ENCODE peak calls at places on chromosomes 3 and 15, in eight cellular contexts. A is endothelial cell of umbilical vein; I is WERI-Rb-1; F is GM23338; R is MM.1S; E is body of pancreas; Q is CD4-positive, CD25-positive, alpha-beta regulatory T cell; D is right atrium auricular region. W is an unnamed sample. For H3K36me3, the result is how much of the 10 kb centered on the place peaks cover.

GRCh38 chr15:100663550-100664335 is 61.4 kb downstream of the ASB7 start:
- DNase-seq in A (peak), I (no peak), F (no peak), R (no peak), E (no peak), Q (no peak), D (no peak), W (no peak)

GRCh38 chr3:126153695-126154360 is 26.6 kb downstream of the ALDH1L1 start:
- DNase-seq in A (no peak), I (no peak), F (no peak), R (no peak), E (no peak), Q (no peak), D (no peak), W (no peak)

GRCh38 chr15:72285927-72286516 is 13.7 kb upstream of the PARP6 start:
- DNase-seq in A (peak), I (peak), F (peak), R (peak), E (peak), Q (peak), D (no peak), W (no peak)

GRCh38 chr3:194308635-194309213 is 42.4 kb downstream of the CPN2 start:
- DNase-seq in A (peak), I (no peak), F (no peak), R (no peak), E (no peak), Q (no peak), D (no peak), W (no peak)

GRCh38 chr3:162492446-162493081 is 996.0 kb downstream of the OTOL1 start:
- DNase-seq in A (no peak), I (no peak), F (no peak), R (no peak), E (no peak), Q (no peak), D (no peak), W (peak)

GRCh38 chr15:50416920-50417319 is 7.3 kb upstream of the USP8 start:
- DNase-seq in A (no peak), I (no peak), F (no peak), R (no peak), E (no peak), Q (no peak), D (no peak), W (no peak)

GRCh38 chr15:40825661-40826088 is 2.8 kb downstream of the PPP1R14D start:
- DNase-seq in A (no peak), I (no peak), F (no peak), R (no peak), E (peak), Q (no peak), D (no peak), W (no peak)

GRCh38 chr3:62600033-62600432 is 226.7 kb upstream of the FEZF2 start:
- DNase-seq in A (no peak), I (no peak), F (no peak), R (no peak), E (no peak), Q (no peak), D (no peak), W (no peak)

GRCh38 chr3:55720614-55721013 is 233.5 kb upstream of the WNT5A start:
- DNase-seq in A (no peak), I (no peak), F (peak), R (peak), E (no peak), Q (no peak), D (no peak), W (no peak)

GRCh38 chr3:50268703-50269451 is at the start of gene SEMA3B:
- DNase-seq in A (no peak), I (no peak), F (no peak), R (no peak), E (peak), Q (no peak), D (no peak), W (peak)
- H3K4me3 ChIP-seq in A (no peak), I (no peak), F (no peak), R (no peak), E (peak), Q (no peak), D (peak), W (peak)

DNA sequence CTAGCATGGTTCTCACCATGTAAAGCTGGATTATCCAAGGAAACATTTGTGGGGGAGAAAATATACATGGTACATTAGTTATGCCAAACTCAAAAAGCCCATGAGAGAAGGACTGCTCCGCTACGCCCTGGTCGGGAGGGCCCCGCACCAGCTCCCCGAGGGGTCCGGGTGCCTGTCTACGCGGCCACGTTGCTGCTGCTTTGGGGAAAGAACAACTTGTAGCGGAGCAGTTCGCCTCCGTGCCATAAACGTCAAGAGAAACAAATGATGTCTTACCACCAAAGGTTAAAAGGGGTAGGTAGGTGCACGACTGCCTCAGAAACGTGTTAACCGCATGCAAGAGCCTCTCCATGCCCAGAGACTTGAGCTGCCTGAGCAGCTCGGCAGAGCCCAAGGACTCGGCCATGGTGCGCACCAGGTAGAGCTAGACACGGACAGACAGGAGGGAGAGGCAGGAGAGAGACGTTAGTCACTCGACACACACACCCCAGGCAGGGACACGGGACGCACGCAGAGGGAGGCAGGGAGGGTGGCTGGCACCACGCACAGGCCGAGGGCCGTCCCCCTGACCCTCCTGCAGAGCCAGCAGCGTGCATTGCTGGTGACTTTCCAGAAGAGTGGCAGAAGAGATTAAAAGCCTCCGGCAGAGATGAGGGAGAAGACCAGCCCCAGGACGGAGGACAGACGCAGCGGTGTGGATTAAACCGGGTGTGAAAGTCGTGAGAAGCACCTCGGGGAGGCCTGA is 63.4 kb downstream of the CYFIP1 start:
- DNase-seq in A (no peak), I (no peak), F (no peak), R (no peak), E (no peak), Q (no peak), D (no peak), W (no peak)
- H3K36me3 ChIP-seq in A (under half), I (under half), F (under half), R (under half), E (under half), Q (under half), D (half or more), W (under half)

DNA sequence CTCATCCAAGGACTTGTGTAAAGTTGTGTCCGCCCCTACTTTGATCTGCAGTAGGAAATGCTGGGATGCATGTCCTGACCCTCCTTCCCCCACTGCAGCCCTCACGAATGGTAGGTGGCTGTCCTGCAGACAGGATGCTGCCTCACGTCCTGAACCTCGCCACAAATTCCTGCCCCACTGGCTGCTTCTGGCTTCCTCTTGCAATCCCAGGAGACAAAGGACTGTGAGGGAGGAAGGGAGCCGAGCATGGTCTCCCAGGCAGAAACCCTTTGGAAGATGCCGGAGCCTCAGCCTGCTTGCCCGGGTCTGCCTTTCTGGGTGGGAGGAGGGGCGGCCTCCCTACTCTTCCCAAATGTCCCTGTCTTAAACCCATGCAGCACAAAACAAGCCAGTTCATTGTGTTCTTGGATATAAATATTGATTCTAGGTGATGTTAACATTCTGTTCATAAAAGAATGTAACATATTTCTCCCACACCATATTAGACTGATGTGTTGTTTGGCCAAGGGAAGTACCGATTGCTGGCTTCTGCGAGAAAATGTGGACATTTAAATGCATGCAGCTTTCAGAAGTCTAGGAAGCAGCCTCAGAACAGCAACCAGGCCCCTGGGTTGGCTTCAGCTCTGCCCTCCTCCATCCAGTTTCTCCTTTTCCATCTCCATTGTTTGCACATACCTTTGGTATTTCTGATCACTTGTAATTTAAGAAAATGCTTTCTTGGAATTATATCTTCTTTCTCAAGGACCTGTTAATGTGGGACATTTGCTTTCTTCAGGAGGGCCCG is 75.3 kb downstream of the HMG20A start:
- DNase-seq in A (peak), I (no peak), F (peak), R (no peak), E (no peak), Q (no peak), D (no peak), W (no peak)
- H3K4me3 ChIP-seq in A (no peak), I (no peak), F (peak), R (no peak), E (no peak), Q (no peak), D (no peak), W (no peak)

GRCh38 chr15:52368402-52368801 is 72.8 kb upstream of the MYO5C start:
- DNase-seq in A (no peak), I (no peak), F (no peak), R (no peak), E (no peak), Q (no peak), D (no peak), W (no peak)
- H3K36me3 ChIP-seq in A (under half), I (under half), F (under half), R (under half), E (under half), Q (half or more), D (half or more), W (under half)

DNA sequence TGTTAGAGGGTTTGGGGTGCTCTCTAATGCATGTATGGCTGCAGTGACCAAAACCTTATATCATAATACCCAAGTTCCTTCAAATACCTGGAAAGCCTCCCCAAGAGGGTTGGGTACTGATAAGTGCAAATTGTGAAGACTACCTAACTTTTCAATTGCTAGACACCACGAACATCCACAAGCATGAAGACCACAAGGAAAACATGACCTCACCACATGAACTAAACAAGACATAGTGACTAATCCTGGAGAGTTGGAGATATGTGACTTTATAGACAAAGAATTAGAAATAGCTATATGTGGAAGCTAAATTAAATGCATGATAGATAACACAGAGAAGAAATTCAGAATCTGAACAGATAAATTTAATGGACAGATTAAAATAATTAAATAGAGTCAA is 23.9 kb upstream of the AADACL2 start:
- DNase-seq in A (no peak), I (no peak), F (no peak), R (no peak), E (no peak), Q (no peak), D (no peak), W (no peak)
- H3K4me3 ChIP-seq in A (no peak), I (no peak), F (no peak), R (no peak), E (no peak), Q (no peak), D (no peak), W (no peak)

GRCh38 chr3:152301745-152302181 is 33.0 kb downstream of the MBNL1 start:
- DNase-seq in A (no peak), I (no peak), F (no peak), R (no peak), E (no peak), Q (no peak), D (no peak), W (no peak)

GRCh38 chr3:152296990-152297389 is 28.3 kb downstream of the MBNL1 start:
- DNase-seq in A (no peak), I (no peak), F (no peak), R (no peak), E (no peak), Q (no peak), D (no peak), W (no peak)

GRCh38 chr3:152300029-152300764 is 31.5 kb downstream of the MBNL1 start:
- DNase-seq in A (no peak), I (no peak), F (no peak), R (no peak), E (no peak), Q (no peak), D (no peak), W (no peak)

GRCh38 chr3:152298393-152299242 is 29.9 kb downstream of the MBNL1 start:
- DNase-seq in A (peak), I (no peak), F (no peak), R (no peak), E (peak), Q (peak), D (no peak), W (peak)

DNA sequence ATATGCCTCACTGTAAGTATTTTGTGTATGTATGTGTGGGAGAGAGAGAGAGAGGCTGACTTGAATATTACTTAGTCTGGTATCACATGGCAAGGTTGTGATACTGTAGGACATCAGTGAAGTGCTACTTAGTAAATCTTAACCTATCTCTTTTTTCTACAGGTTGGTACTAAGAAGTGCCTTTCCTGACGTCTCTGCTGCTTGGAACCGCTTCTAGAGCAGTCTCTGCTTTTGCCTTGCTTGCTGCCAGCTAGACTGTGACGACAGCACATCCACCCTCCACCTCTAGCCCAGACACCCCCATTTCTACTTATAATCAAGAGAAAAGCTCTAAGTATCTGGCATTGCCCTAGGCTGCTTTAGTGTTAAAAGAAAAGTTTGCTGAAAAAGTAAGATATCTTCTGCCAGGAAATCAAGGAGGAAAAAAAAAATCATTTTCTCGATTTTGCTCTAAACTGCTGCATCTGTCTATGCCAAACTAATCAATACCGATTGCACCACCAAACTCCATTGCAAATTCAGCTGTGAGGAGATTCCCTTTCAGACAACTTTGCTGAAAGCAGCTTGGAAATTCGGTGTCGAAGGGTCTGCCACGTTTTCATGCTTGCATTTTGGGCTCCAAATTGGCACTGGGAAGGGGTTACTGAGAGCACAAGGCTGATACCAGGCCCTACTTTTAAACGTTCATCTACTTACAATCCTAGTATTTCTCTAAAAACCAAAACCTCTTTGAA is 30.7 kb downstream of the MBNL1 start:
- DNase-seq in A (no peak), I (no peak), F (no peak), R (no peak), E (peak), Q (peak), D (no peak), W (no peak)
- H3K36me3 ChIP-seq in A (under half), I (under half), F (under half), R (under half), E (under half), Q (under half), D (under half), W (under half)

GRCh38 chr15:52783929-52784798 is 6.0 kb downstream of the ONECUT1 start:
- DNase-seq in A (peak), I (peak), F (peak), R (no peak), E (peak), Q (no peak), D (no peak), W (no peak)
- H3K4me3 ChIP-seq in A (no peak), I (peak), F (peak), R (no peak), E (peak), Q (no peak), D (no peak), W (no peak)

W was measured in BJ.